ENCODE peak calls at places on chromosomes 4 and X, in six cellular contexts. D, K, L, E, O and A are unnamed samples.

GRCh38 chr4:54231419-54232150 is 2.5 kb downstream of the PDGFRA start:
- DNase-seq in L (peak), E (peak), O (no peak), K (no peak), D (no peak), A (peak)

GRCh38 chr4:182163180-182163579 is 80.0 kb upstream of the TENM3 start:
- DNase-seq in O (no peak), K (no peak), L (no peak), D (no peak), E (no peak), A (no peak)

GRCh38 chr4:81523672-81524436 is 52.1 kb upstream of the RASGEF1B start:
- DNase-seq in D (no peak), O (no peak), L (no peak), E (no peak), K (no peak), A (no peak)

GRCh38 chr4:102439835-102440234 is 61.3 kb upstream of the NFKB1 start:
- DNase-seq in L (no peak), K (no peak), E (no peak), O (peak), D (no peak), A (peak)

GRCh38 chrX:153669174-153669890 is 4.3 kb downstream of the PNCK start:
- DNase-seq in E (no peak), K (no peak), O (peak), L (no peak), D (peak), A (peak)

GRCh38 chr4:77007358-77008230 is 58.0 kb downstream of the SEPTIN11 start:
- DNase-seq in E (no peak), D (no peak), O (no peak), K (no peak), L (no peak), A (peak)

GRCh38 chr4:180153587-180153986 is 2089.6 kb upstream of the TENM3 start:
- DNase-seq in L (no peak), E (no peak), K (no peak), O (no peak), D (no peak), A (no peak)

GRCh38 chrX:139213241-139213709 is 317.3 kb upstream of the F9 start:
- DNase-seq in E (no peak), K (no peak), D (no peak), O (no peak), L (no peak), A (no peak)

GRCh38 chr4:119035941-119036737 is 99.5 kb upstream of the MYOZ2 start:
- DNase-seq in L (no peak), K (no peak), D (no peak), O (peak), E (no peak), A (no peak)

GRCh38 chr4:54277691-54278090 is 48.6 kb downstream of the PDGFRA start:
- DNase-seq in E (no peak), D (no peak), L (no peak), O (peak), K (no peak), A (peak)

GRCh38 chr4:18937746-18938145 is 916.2 kb upstream of the LCORL start:
- DNase-seq in D (no peak), E (no peak), K (no peak), L (no peak), O (no peak), A (no peak)

GRCh38 chrX:44042124-44042523 is 68.9 kb upstream of the NDP start:
- DNase-seq in E (no peak), K (no peak), D (no peak), L (no peak), O (no peak), A (no peak)

GRCh38 chrX:2677764-2678163 is 13.3 kb upstream of the CD99 start:
- DNase-seq in L (no peak), D (no peak), E (no peak), K (no peak), O (peak), A (peak)

GRCh38 chr4:40934671-40935070 is 184.9 kb downstream of the NSUN7 start:
- DNase-seq in K (no peak), E (no peak), O (no peak), D (no peak), L (no peak), A (no peak)

GRCh38 chrX:119762718-119763117 is 4.3 kb downstream of the SOWAHD start:
- DNase-seq in K (no peak), L (no peak), O (no peak), D (no peak), E (no peak), A (no peak)

GRCh38 chrX:110699109-110699508 is 96.5 kb downstream of the CHRDL1 start:
- DNase-seq in K (no peak), L (no peak), D (no peak), O (peak), E (no peak), A (no peak)

GRCh38 chr4:105990933-105991332 is 95.7 kb downstream of the NPNT start:
- DNase-seq in O (peak), E (peak), L (peak), D (no peak), K (no peak), A (peak)

GRCh38 chr4:147823135-147823534 is 91.2 kb downstream of the ARHGAP10 start:
- DNase-seq in K (no peak), E (no peak), L (no peak), D (no peak), O (no peak), A (no peak)

GRCh38 chr4:26194764-26195163 is 126.0 kb upstream of the RBPJ start:
- DNase-seq in E (no peak), K (no peak), O (no peak), L (no peak), D (no peak), A (no peak)

GRCh38 chr4:171650543-171650942 is 162.7 kb upstream of the GALNTL6 start:
- DNase-seq in D (no peak), E (no peak), L (no peak), O (no peak), K (no peak), A (no peak)

GRCh38 chr4:145885666-145886065 is 53.0 kb downstream of the ZNF827 start:
- DNase-seq in E (no peak), L (no peak), K (no peak), O (no peak), D (no peak), A (no peak)

GRCh38 chr4:71189471-71189870 is 149.3 kb upstream of the SLC4A4 start:
- DNase-seq in K (no peak), O (no peak), D (no peak), E (no peak), L (no peak), A (peak)

GRCh38 chr4:8315343-8316250 is 46.0 kb downstream of the HTRA3 start:
- DNase-seq in D (no peak), K (peak), L (peak), E (no peak), O (peak), A (peak)

GRCh38 chrX:9926002-9926401 is 41.2 kb upstream of the CLDN34 start:
- DNase-seq in L (no peak), D (no peak), E (no peak), K (no peak), O (no peak), A (no peak)

GRCh38 chrX:129980540-129981206 is 1.8 kb upstream of the BCORL1 start:
- DNase-seq in O (no peak), L (no peak), E (peak), K (no peak), D (no peak), A (no peak)

GRCh38 chr4:7762376-7763040 is 177.2 kb downstream of the AFAP1 start:
- DNase-seq in K (no peak), D (no peak), O (no peak), E (no peak), L (no peak), A (no peak)

GRCh38 chr4:138401330-138401729 is 159.2 kb upstream of the SLC7A11 start:
- DNase-seq in L (peak), K (no peak), D (no peak), O (no peak), E (no peak), A (no peak)

GRCh38 chrX:110258552-110258951 is 59.3 kb downstream of the AMMECR1 start:
- DNase-seq in O (peak), D (no peak), E (no peak), L (no peak), K (no peak), A (no peak)

GRCh38 chr4:63717384-63717783 is 691.9 kb downstream of the TECRL start:
- DNase-seq in L (no peak), D (no peak), K (no peak), O (no peak), E (no peak), A (no peak)

GRCh38 chr4:63211377-63211776 is 1197.9 kb downstream of the TECRL start:
- DNase-seq in E (no peak), D (no peak), O (no peak), K (no peak), L (no peak), A (no peak)

GRCh38 chr4:89704651-89705395 is 132.1 kb downstream of the SNCA start:
- DNase-seq in L (no peak), K (peak), O (no peak), E (no peak), D (no peak), A (no peak)

GRCh38 chr4:125444166-125444565 is 129.4 kb downstream of the FAT4 start:
- DNase-seq in E (no peak), L (no peak), K (no peak), D (no peak), O (no peak), A (no peak)

GRCh38 chr4:151169223-151169622 is 69.8 kb downstream of the RPS3A start:
- DNase-seq in K (peak), O (peak), L (peak), D (no peak), E (peak), A (peak)

GRCh38 chr4:87037921-87038320 is 103.1 kb downstream of the AFF1 start:
- DNase-seq in O (no peak), E (no peak), K (no peak), D (no peak), L (no peak), A (no peak)

GRCh38 chr4:82851902-82852750 is 38.8 kb downstream of the SEC31A start:
- DNase-seq in O (no peak), D (no peak), K (peak), E (no peak), L (peak), A (no peak)